ENCODE peak calls at places on chromosome 11, in ten cellular contexts. E is spleen, Q is sigmoid colon, D is HCT116, X is stomach, F is breast epithelium, C is GM23338, I is esophagus muscularis mucosa, B is transverse colon, T is prostate gland. H is an unnamed sample.

GRCh38 chr11:76588455-76589325 is 81.9 kb downstream of the LRRC32 start:
- DNase-seq in E (peak; percentile 90), Q (peak; percentile 85), D (no peak), X (peak; percentile 42), F (no peak), C (no peak), I (peak; percentile 92), B (peak; percentile 57), T (no peak), H (no peak)

GRCh38 chr11:71144010-71144409 is 108.4 kb downstream of the SHANK2 start:
- DNase-seq in E (peak; percentile 12), Q (no peak), D (no peak), X (no peak), F (no peak), C (no peak), I (no peak), B (no peak), T (no peak), H (no peak)

GRCh38 chr11:36157151-36157519 is 132.1 kb downstream of the COMMD9 start:
- DNase-seq in E (no peak), Q (no peak), D (no peak), X (no peak), F (no peak), C (no peak), I (no peak), B (no peak), T (no peak), H (no peak)

GRCh38 chr11:122784325-122785155 is 53.8 kb upstream of the CRTAM start:
- DNase-seq in E (no peak), Q (peak; percentile 77), D (no peak), X (no peak), F (no peak), C (no peak), I (no peak), B (no peak), T (no peak), H (no peak)

GRCh38 chr11:126138636-126139540 is 72.6 kb downstream of the RPUSD4 start:
- DNase-seq in E (peak; percentile 45), Q (peak; percentile 64), D (no peak), X (no peak), F (no peak), C (no peak), I (no peak), B (no peak), T (no peak), H (no peak)

GRCh38 chr11:6735306-6735705 is 36.5 kb downstream of the OR2AG2 start:
- DNase-seq in E (no peak), Q (no peak), D (no peak), X (no peak), F (no peak), C (no peak), I (no peak), B (no peak), T (no peak), H (no peak)

GRCh38 chr11:13010737-13011342 is 1.7 kb downstream of the RASSF10 start:
- DNase-seq in E (no peak), Q (no peak), D (no peak), X (peak; percentile 48), F (no peak), C (peak; percentile 51), I (peak; percentile 77), B (peak; percentile 13), T (no peak), H (no peak)

GRCh38 chr11:78449866-78450265 is 32.2 kb upstream of the GAB2 start:
- DNase-seq in E (no peak), Q (no peak), D (no peak), X (no peak), F (no peak), C (no peak), I (no peak), B (no peak), T (no peak), H (no peak)

GRCh38 chr11:39149214-39149613 is 2310.2 kb downstream of the LRRC4C start:
- DNase-seq in E (no peak), Q (no peak), D (no peak), X (peak; percentile 54), F (no peak), C (no peak), I (no peak), B (no peak), T (no peak), H (no peak)

DNA sequence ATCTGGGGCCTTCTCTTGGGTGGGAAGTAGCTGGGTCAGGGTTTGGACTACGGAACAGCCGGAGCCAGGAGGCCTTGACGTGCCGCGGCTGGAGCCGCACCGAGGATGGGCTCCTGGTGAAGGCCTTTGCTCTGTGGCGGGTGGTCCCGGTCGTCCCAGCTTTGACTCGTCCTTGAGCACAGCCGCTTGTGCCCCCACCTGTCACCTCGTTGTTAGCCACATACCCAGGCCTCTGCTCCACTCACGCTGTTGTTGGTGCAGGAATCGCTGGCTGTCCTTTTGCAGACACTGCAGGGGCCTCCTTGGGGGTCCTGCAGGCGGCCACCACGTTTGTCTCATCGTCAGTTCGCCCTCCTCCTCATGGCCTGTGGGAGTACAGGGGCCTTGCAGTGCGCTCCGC is 17.1 kb downstream of the PHRF1 start:
- DNase-seq in E (no peak), Q (no peak), D (no peak), X (no peak), F (no peak), C (no peak), I (no peak), B (no peak), T (no peak), H (no peak)
- TF ChIP-seq POLR2AphosphoS5 in E (no peak), Q (no peak), D (no peak), X (no peak), F (no peak), C (no peak), I (no peak), B (no peak), T (no peak), H (no peak)

GRCh38 chr11:128915148-128915519 is 24.0 kb downstream of the KCNJ5 start:
- DNase-seq in E (peak; percentile 15), Q (no peak), D (no peak), X (no peak), F (no peak), C (no peak), I (no peak), B (no peak), T (no peak), H (no peak)
- H3K27ac ChIP-seq in E (no peak overlapping the region), Q (no peak overlapping the region), D (no peak overlapping the region), X (no peak overlapping the region), F (no peak overlapping the region), C (no peak overlapping the region), I (no peak overlapping the region), B (no peak overlapping the region), T (no peak overlapping the region), H (peak overlapping the region; percentile 12)

GRCh38 chr11:119095066-119095880 is 6.4 kb downstream of the DPAGT1 start:
- DNase-seq in E (peak; percentile 98), Q (peak; percentile 100), D (peak; percentile 99), X (peak; percentile 99), F (peak; percentile 100), C (peak; percentile 100), I (peak; percentile 100), B (peak; percentile 99), T (peak; percentile 100), H (peak; percentile 100)

GRCh38 chr11:119092880-119093665 is 8.4 kb downstream of the HMBS start:
- DNase-seq in E (no peak), Q (peak; percentile 59), D (no peak), X (peak; percentile 57), F (no peak), C (no peak), I (no peak), B (no peak), T (peak; percentile 67), H (no peak)

GRCh38 chr11:119093666-119093950 is 8.0 kb downstream of the DPAGT1 start:
- DNase-seq in E (no peak), Q (no peak), D (no peak), X (no peak), F (no peak), C (no peak), I (no peak), B (no peak), T (no peak), H (no peak)

GRCh38 chr11:119094816-119095065 is 6.9 kb downstream of the DPAGT1 start:
- DNase-seq in E (peak; percentile 96), Q (peak; percentile 94), D (no peak), X (peak; percentile 88), F (peak; percentile 79), C (peak; percentile 68), I (peak; percentile 95), B (peak; percentile 88), T (peak; percentile 81), H (peak; percentile 91)

DNA sequence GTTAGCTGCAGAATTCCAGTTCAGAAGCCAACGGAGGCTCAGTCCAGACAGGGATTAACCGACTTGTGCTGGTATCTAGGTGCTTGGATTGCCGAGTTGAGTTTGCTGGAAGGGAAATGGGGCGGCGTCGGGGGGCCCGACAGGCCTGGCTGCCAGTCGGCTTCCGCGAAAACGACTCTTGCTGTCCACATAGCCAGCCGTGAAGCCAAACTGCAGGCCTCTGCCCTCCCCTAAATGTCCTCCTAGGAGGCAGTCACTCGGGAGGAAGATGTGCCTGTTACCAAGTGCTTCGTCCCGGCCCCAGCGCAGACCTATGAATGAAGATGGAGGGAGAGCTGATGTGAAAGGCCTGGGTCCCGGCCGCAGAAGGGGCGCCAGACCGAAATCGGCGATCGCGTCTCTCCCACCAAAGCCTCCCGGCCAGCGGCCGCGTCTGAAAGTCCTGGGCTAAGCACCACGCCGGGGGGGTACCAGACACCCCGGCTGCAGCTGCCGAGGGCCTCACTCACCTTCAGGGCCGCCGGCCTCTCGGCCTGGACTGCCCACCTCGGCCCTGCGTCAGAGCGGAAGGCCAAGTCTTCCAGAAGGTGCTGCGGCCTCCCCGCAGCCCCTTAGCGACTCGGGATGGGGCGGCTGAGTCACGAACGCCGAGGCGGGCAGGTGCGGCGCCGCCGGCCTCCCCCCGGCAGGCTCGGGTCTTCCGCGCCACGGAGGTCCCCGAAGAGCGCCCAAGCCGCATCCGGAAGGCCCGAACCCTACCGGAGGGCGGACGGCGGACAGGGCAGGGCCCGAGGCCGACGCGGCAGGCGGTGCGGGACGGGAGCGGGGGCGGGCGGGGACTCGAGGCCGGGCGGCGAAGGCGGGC is 7.5 kb downstream of the DPAGT1 start:
- DNase-seq in E (peak; percentile 92), Q (no peak), D (no peak), X (peak; percentile 37), F (no peak), C (peak; percentile 48), I (no peak), B (peak; percentile 48), T (peak; percentile 14), H (no peak)
- TF ChIP-seq POLR2AphosphoS5 in E (no peak), Q (no peak), D (peak; percentile 49), X (no peak), F (no peak), C (peak; percentile 26), I (no peak), B (no peak), T (no peak), H (no peak)

DNA sequence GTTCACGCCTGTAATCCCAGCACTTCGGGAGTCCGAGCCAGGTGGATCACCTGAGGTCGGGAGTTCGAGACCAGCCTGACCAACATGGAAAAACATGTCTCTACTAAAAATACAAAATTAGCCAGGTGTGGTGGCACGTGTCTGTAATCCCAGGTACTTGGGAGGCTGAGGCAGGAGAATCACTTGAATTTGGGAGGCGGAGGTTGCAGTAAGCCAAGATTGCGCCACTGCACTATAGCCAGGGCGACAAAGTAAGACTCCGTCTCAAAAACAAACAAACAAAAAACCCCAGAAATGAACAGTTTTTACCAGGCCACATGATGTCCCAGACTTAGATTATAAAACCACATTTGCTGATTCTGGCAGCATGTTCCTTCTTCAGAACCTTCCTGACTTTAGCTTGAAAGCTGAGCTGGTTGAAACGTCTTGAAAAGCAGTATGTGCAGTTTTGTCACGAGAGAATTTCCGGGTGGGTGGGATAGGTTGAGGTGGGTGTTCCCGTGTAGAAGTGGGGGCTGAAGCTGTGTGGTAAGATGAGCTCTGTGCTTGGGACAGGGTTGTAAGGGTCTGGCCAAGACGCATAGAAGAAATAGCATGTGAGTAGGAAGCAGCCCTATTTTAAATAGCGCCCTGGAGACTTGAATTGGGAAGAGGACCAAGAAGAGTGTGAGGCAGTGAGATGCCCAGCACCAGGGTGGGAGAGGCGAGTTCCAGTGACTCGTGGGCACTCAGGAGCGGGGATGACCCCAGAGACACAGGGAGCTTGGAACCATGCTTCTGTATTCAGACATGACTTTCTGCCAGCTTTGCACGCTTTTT is 7.5 kb downstream of the AP2A2 start:
- DNase-seq in E (no peak), Q (no peak), D (no peak), X (no peak), F (no peak), C (no peak), I (no peak), B (no peak), T (no peak), H (no peak)
- H3K27ac ChIP-seq in E (peak overlapping the region; percentile 94), Q (peak overlapping the region; percentile 25), D (no peak overlapping the region), X (peak overlapping the region; percentile 54), F (peak overlapping the region; percentile 40), C (peak overlapping the region; percentile 56), I (peak overlapping the region; percentile 63), B (peak overlapping the region; percentile 42), T (no peak overlapping the region), H (peak overlapping the region; percentile 63)

H was measured in suprapubic skin.